ENCODE peak calls at places on chromosomes 3 and 15, in six cellular contexts. T is stomach; P is fibroblast of mammary gland; D is keratinocyte; B is astrocyte of the cerebellum; I is CD8-positive, alpha-beta T cell. U is an unnamed sample.

GRCh38 chr3:184953396-184953795 is 141.4 kb downstream of the VPS8 start:
- DNase-seq in T (no peak), P (no peak), D (no peak), B (no peak), I (no peak), U (no peak)

GRCh38 chr3:170418422-170419300 is at the start of gene CLDN11:
- DNase-seq in T (no peak), P (peak), D (no peak), B (no peak), I (no peak), U (no peak)

GRCh38 chr15:101045835-101046691 is 126.9 kb downstream of the LRRK1 start:
- DNase-seq in T (peak), P (no peak), D (no peak), B (no peak), I (peak), U (no peak)

GRCh38 chr3:8540456-8540855 is 38.8 kb downstream of the LMCD1 start:
- DNase-seq in T (no peak), P (no peak), D (no peak), B (no peak), I (no peak), U (no peak)

GRCh38 chr3:144053121-144053520 is 81.5 kb downstream of the DIPK2A start:
- DNase-seq in T (no peak), P (peak), D (peak), B (peak), I (no peak), U (peak)

GRCh38 chr15:99452728-99453643 is 112.8 kb upstream of the MEF2A start:
- DNase-seq in T (peak), P (no peak), D (no peak), B (peak), I (peak), U (no peak)

GRCh38 chr3:168977696-168978374 is 685.7 kb downstream of the MECOM start:
- DNase-seq in T (no peak), P (peak), D (no peak), B (peak), I (no peak), U (no peak)

GRCh38 chr3:123378409-123378915 is 70.4 kb downstream of the ADCY5 start:
- DNase-seq in T (no peak), P (no peak), D (no peak), B (no peak), I (no peak), U (no peak)

GRCh38 chr15:94844533-94845390 is 613.4 kb downstream of the MCTP2 start:
- DNase-seq in T (peak), P (no peak), D (no peak), B (peak), I (no peak), U (peak)

GRCh38 chr15:36811903-36812302 is 232.5 kb downstream of the CDIN1 start:
- DNase-seq in T (no peak), P (no peak), D (no peak), B (no peak), I (no peak), U (no peak)

GRCh38 chr15:36808401-36809160 is 229.2 kb downstream of the CDIN1 start:
- DNase-seq in T (peak), P (no peak), D (no peak), B (no peak), I (no peak), U (no peak)

GRCh38 chr15:36809380-36809779 is 230.0 kb downstream of the CDIN1 start:
- DNase-seq in T (no peak), P (no peak), D (no peak), B (no peak), I (no peak), U (no peak)

GRCh38 chr15:36814085-36814484 is 234.7 kb downstream of the CDIN1 start:
- DNase-seq in T (no peak), P (no peak), D (no peak), B (no peak), I (no peak), U (no peak)

GRCh38 chr15:36810656-36811449 is 231.4 kb downstream of the CDIN1 start:
- DNase-seq in T (no peak), P (no peak), D (no peak), B (no peak), I (no peak), U (no peak)
- TF ChIP-seq CTCF in T (no peak), P (peak), D (no peak), B (peak), I (no peak), U (peak)

GRCh38 chr3:107425033-107425432 is 47.8 kb downstream of the CCDC54 start:
- DNase-seq in T (no peak), P (no peak), D (no peak), B (no peak), I (no peak), U (no peak)

GRCh38 chr3:107416886-107417285 is 39.6 kb downstream of the CCDC54 start:
- DNase-seq in T (no peak), P (peak), D (peak), B (no peak), I (no peak), U (no peak)

GRCh38 chr3:107421881-107422280 is 44.6 kb downstream of the CCDC54 start:
- DNase-seq in T (no peak), P (no peak), D (no peak), B (no peak), I (no peak), U (no peak)

GRCh38 chr3:107426223-107426622 is 49.0 kb downstream of the CCDC54 start:
- DNase-seq in T (no peak), P (no peak), D (no peak), B (no peak), I (no peak), U (no peak)

GRCh38 chr3:107421170-107421792 is 44.0 kb downstream of the CCDC54 start:
- DNase-seq in T (no peak), P (peak), D (peak), B (peak), I (no peak), U (no peak)
- H3K4me3 ChIP-seq in T (no peak), P (peak), D (no peak), B (no peak), I (no peak), U (peak)

GRCh38 chr3:112086018-112086854 is at the start of gene C3orf52:
- DNase-seq in T (peak), P (peak), D (no peak), B (peak), I (peak), U (peak)
- TF ChIP-seq CTCF in T (no peak), P (no peak), D (no peak), B (no peak), I (no peak), U (no peak)

GRCh38 chr15:65354835-65355172 is 23.0 kb downstream of the IGDCC3 start:
- DNase-seq in T (no peak), P (no peak), D (no peak), B (no peak), I (no peak), U (no peak)
- H3K4me3 ChIP-seq in T (peak), P (no peak), D (no peak), B (no peak), I (no peak), U (no peak)

GRCh38 chr15:60003243-60004018 is 680 bp upstream of the FOXB1 start:
- DNase-seq in T (no peak), P (no peak), D (no peak), B (no peak), I (no peak), U (no peak)

GRCh38 chr15:60005352-60006202 is 1.5 kb downstream of the FOXB1 start:
- DNase-seq in T (no peak), P (no peak), D (no peak), B (no peak), I (no peak), U (no peak)

GRCh38 chr15:60004846-60005351 is 788 bp downstream of the FOXB1 start:
- DNase-seq in T (no peak), P (peak), D (no peak), B (no peak), I (no peak), U (no peak)

GRCh38 chr15:60002528-60003218 is 1.4 kb upstream of the FOXB1 start:
- DNase-seq in T (no peak), P (no peak), D (no peak), B (no peak), I (no peak), U (no peak)

DNA sequence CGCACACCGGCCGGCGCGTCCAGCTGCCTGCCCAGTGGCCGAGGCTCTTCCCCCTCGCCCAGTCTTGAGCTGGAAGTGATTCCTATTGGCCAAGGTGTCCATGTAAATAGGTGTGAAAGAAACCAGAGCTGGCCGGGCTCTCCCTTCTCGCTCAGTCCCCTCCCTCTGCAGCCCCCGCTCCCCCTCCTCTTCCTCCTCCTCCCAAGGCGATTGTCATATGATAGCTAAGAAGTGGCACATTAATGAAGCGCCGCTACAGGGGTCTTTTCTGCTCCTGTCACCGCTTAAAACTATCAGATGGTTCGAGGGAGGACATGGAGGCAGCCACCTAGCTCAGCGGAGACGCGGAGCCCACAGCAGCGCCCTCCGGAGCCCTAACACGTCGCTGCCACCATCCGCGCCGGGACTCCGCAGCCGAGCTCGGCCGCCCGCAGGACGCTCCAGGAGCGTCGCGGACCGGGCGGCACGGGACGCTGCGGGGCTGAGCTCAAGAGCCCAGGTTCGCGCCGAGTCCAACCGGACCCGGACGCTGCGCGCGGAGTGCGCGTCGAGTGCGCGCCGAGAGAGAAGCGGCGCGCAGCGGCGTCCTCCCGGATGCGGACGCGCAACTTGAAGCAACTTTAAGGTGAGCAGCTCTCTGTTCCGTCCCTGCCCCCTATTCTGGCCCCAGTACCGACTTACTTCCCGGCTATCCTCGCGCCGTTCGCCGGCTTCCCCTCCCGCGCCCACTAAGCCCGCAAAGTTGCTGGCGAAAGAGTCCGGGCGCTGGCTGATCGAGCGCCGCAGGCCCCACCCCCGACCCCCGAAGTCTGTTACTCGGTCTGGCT is at the start of gene FOXB1:
- DNase-seq in T (no peak), P (no peak), D (no peak), B (no peak), I (no peak), U (no peak)
- TF ChIP-seq CTCF in T (no peak), P (no peak), D (no peak), B (peak), I (no peak), U (peak)

GRCh38 chr3:67654099-67654831 is at the start of gene SUCLG2:
- DNase-seq in T (peak), P (peak), D (no peak), B (peak), I (peak), U (no peak)

GRCh38 chr3:67657192-67657591 is 2.8 kb upstream of the SUCLG2 start:
- DNase-seq in T (no peak), P (no peak), D (no peak), B (no peak), I (no peak), U (no peak)

GRCh38 chr3:67656614-67657013 is 2.2 kb upstream of the SUCLG2 start:
- DNase-seq in T (no peak), P (no peak), D (no peak), B (no peak), I (no peak), U (no peak)

GRCh38 chr3:67654832-67655152 is 380 bp upstream of the SUCLG2 start:
- DNase-seq in T (no peak), P (no peak), D (no peak), B (no peak), I (no peak), U (no peak)

DNA sequence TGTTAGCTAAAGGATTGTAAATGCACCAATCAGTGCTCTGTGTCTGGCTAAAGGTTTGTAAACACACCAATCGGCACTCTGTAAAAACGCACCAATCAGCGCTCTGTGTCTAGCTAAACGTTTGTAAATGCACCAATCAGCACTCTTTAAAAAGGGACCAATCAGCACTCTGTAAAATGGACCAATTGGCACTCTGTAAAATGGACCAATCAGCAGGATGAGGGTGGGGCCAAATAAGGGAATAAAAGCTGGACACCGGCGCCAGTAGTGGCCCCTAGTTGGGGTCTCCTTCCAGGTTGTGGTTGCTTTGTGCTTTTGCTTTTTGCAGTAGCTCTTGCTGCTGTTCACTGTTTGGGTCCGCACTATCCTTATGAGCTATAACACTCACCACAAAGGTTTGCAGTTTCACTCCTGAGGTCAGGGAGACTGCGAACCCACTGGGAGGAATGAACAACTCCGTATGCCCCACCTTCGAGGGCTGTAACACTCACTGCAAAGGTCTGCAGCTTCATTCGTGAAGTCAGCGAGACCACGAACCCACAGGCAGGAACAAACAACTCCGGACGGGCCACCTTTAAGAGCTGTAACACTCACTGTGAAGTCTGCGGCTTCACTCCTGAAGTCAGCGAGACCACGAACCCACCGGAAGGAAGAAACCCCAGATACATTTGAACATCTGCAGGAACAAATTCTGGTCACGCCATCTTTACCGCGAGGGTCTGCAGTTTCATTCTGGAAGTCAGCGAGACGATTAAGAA is 1.1 kb upstream of the SUCLG2 start:
- DNase-seq in T (peak), P (no peak), D (no peak), B (no peak), I (peak), U (no peak)
- H3K4me3 ChIP-seq in T (peak), P (no peak), D (no peak), B (no peak), I (peak), U (no peak)

DNA sequence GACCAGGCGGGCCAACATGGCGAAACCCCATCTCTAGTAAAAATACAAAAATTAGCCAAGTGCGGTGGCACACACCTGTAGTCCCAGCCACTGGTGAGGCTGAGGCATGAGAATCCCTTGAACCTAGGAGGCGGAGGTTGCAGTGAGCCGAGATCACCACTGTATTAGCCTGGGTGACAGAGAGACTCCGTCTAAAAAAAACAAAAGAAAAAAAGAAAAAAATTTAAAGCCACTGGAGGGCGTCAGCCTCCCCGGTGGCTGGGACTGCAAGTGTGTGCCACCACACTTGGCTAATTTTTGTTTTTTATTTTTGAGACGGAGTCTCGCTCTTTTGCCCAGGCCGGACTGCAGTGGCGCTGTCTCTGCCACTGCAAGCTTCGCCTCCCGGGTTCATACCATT is 7.9 kb downstream of the RTF1 start:
- DNase-seq in T (no peak), P (no peak), D (no peak), B (no peak), I (no peak), U (no peak)
- TF ChIP-seq CTCF in T (no peak), P (no peak), D (no peak), B (no peak), I (no peak), U (no peak)

DNA sequence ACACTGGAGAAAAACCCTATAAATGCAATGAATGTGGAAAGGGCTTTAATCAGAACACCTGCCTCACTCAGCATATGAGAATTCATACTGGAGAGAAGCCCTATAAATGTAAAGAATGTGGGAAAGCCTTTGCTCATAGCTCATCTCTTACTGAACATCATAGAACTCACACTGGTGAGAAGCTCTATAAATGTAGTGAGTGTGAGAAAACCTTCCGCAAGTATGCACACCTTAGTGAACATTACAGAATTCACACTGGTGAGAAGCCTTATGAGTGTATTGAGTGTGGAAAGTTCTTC is 7.4 kb upstream of the ZNF501 start:
- DNase-seq in T (no peak), P (no peak), D (no peak), B (no peak), I (no peak), U (no peak)
- H3K4me3 ChIP-seq in T (no peak), P (no peak), D (no peak), B (no peak), I (no peak), U (no peak)

GRCh38 chr3:190010486-190010885 is 110.2 kb downstream of the P3H2 start:
- DNase-seq in T (no peak), P (no peak), D (no peak), B (no peak), I (no peak), U (no peak)

GRCh38 chr3:190014940-190015339 is 105.8 kb downstream of the P3H2 start:
- DNase-seq in T (no peak), P (no peak), D (no peak), B (no peak), I (no peak), U (no peak)

GRCh38 chr3:190012784-190013183 is 107.9 kb downstream of the P3H2 start:
- DNase-seq in T (no peak), P (no peak), D (no peak), B (no peak), I (no peak), U (no peak)

GRCh38 chr3:190013943-190014924 is 106.5 kb downstream of the P3H2 start:
- DNase-seq in T (no peak), P (no peak), D (no peak), B (no peak), I (no peak), U (no peak)

GRCh38 chr3:190012314-190012782 is 108.3 kb downstream of the P3H2 start:
- DNase-seq in T (no peak), P (peak), D (no peak), B (peak), I (no peak), U (peak)
- TF ChIP-seq CTCF in T (no peak), P (no peak), D (no peak), B (no peak), I (no peak), U (no peak)

GRCh38 chr3:149085828-149086231 is 503 bp downstream of the HLTF start:
- DNase-seq in T (no peak), P (peak), D (no peak), B (no peak), I (no peak), U (no peak)
- H3K4me3 ChIP-seq in T (peak), P (peak), D (peak), B (peak), I (peak), U (peak)